ENCODE peak calls at places on chromosomes 12 and 14, in eight cellular contexts. V, Z, G, S, J, B, R and N are unnamed samples.

GRCh38 chr12:92717202-92717601 is 14.4 kb downstream of the PLEKHG7 start:
- DNase-seq in B (no peak), G (no peak), R (no peak), S (no peak), J (no peak), V (peak; percentile 38), Z (no peak), N (peak; percentile 15)

GRCh38 chr12:104643921-104644669 is 187.3 kb downstream of the CHST11 start:
- DNase-seq in V (no peak), B (peak; percentile 64), G (no peak), R (peak; percentile 70), S (no peak), Z (no peak), J (no peak), N (no peak)

GRCh38 chr14:34710006-34710405 is 4.4 kb downstream of the CFL2 start:
- DNase-seq in G (no peak), B (no peak), Z (no peak), V (no peak), J (no peak), R (no peak), S (no peak), N (no peak)

GRCh38 chr14:72588521-72588920 is 305.4 kb downstream of the DPF3 start:
- DNase-seq in B (no peak), G (no peak), Z (no peak), J (no peak), R (no peak), S (no peak), V (no peak), N (no peak)

GRCh38 chr12:68998036-68998435 is 65.1 kb upstream of the CPM start:
- DNase-seq in Z (no peak), S (no peak), J (no peak), V (no peak), R (no peak), G (no peak), B (no peak), N (no peak)

GRCh38 chr14:103334644-103335603 is 887 bp downstream of the EIF5 start:
- DNase-seq in R (peak; percentile 80), J (peak; percentile 33), B (peak; percentile 88), S (peak; percentile 91), V (peak; percentile 79), Z (peak; percentile 72), G (peak; percentile 83), N (peak; percentile 75)

GRCh38 chr12:50419112-50419909 is 18.6 kb downstream of the LARP4 start:
- DNase-seq in S (no peak), G (no peak), Z (no peak), V (no peak), R (no peak), B (no peak), J (no peak), N (no peak)

GRCh38 chr14:101128478-101129450 is 225.2 kb upstream of the RTL1 start:
- DNase-seq in V (no peak), Z (no peak), S (no peak), R (peak; percentile 20), J (peak; percentile 7), B (no peak), G (peak; percentile 45), N (no peak)

GRCh38 chr12:132003846-132004245 is 54.1 kb downstream of the EP400 start:
- DNase-seq in G (no peak), J (no peak), S (no peak), V (peak; percentile 73), Z (no peak), R (no peak), B (no peak), N (no peak)

GRCh38 chr12:19695244-19696098 is 256.2 kb downstream of the AEBP2 start:
- DNase-seq in Z (no peak), G (no peak), B (no peak), J (no peak), V (peak; percentile 16), R (no peak), S (no peak), N (no peak)

GRCh38 chr12:128810182-128811127 is 13.3 kb downstream of the SLC15A4 start:
- DNase-seq in S (no peak), R (no peak), G (peak; percentile 78), J (no peak), Z (no peak), V (no peak), B (no peak), N (no peak)

GRCh38 chr12:12439636-12440035 is 82.8 kb downstream of the BORCS5 start:
- DNase-seq in B (peak; percentile 46), Z (no peak), J (no peak), R (no peak), G (no peak), S (no peak), V (peak; percentile 91), N (no peak)

GRCh38 chr14:106436310-106436905 is 910.0 kb downstream of the TMEM121 start:
- DNase-seq in J (no peak), B (no peak), V (no peak), S (peak; percentile 76), Z (no peak), R (peak; percentile 55), G (no peak), N (peak; percentile 44)

GRCh38 chr12:66776974-66777373 is 98.1 kb upstream of the GRIP1 start:
- DNase-seq in V (no peak), J (no peak), Z (peak; percentile 18), R (no peak), S (no peak), B (no peak), G (no peak), N (no peak)

GRCh38 chr12:89756638-89757321 is 48.1 kb upstream of the ATP2B1 start:
- DNase-seq in R (no peak), S (no peak), G (no peak), B (no peak), J (no peak), V (peak; percentile 99), Z (no peak), N (peak; percentile 47)

GRCh38 chr12:19894049-19894448 is 454.8 kb downstream of the AEBP2 start:
- DNase-seq in V (peak; percentile 31), J (no peak), S (no peak), R (no peak), Z (no peak), B (no peak), G (no peak), N (no peak)

GRCh38 chr12:4908694-4909396 is 860 bp upstream of the KCNA1 start:
- DNase-seq in S (no peak), V (no peak), B (no peak), G (peak; percentile 60), J (no peak), R (no peak), Z (peak; percentile 58), N (no peak)

GRCh38 chr12:5888816-5889315 is 56.2 kb downstream of the ANO2 start:
- DNase-seq in Z (no peak), S (no peak), V (no peak), R (no peak), G (no peak), B (no peak), J (no peak), N (no peak)

GRCh38 chr12:38056701-38057689 is 259.6 kb upstream of the ALG10B start:
- DNase-seq in G (no peak), B (no peak), S (no peak), Z (no peak), R (no peak), V (no peak), J (no peak), N (no peak)

GRCh38 chr12:108374596-108375320 is 35.6 kb upstream of the CMKLR1 start:
- DNase-seq in B (no peak), Z (no peak), G (no peak), R (no peak), V (no peak), J (no peak), S (no peak), N (no peak)

GRCh38 chr14:38291681-38292459 is 36.0 kb upstream of the CLEC14A start:
- DNase-seq in J (no peak), B (no peak), R (no peak), G (no peak), S (no peak), V (peak; percentile 34), Z (no peak), N (no peak)

GRCh38 chr14:101034986-101035385 is 131.5 kb upstream of the RTL1 start:
- DNase-seq in B (no peak), Z (no peak), S (no peak), V (no peak), R (peak; percentile 24), G (peak; percentile 57), J (peak; percentile 8), N (no peak)

DNA sequence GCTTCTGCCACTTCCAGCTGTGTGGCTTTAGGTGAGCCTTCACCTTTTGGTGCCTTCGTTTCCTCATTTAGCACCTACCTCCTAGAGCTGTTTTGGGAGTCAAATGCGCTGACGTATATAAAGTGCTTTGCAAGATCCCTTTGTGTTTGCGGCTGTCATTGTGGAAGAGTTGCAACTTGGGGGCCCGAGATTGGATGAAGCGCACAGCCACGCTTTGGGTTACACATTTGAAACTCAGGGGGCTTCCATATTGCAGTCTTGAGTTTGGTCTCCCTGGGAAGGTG is 631 bp upstream of the ARL6IP4 start:
- DNase-seq in V (no peak), S (no peak), Z (no peak), B (no peak), G (no peak), J (no peak), R (no peak), N (no peak)
- H3K4me1 ChIP-seq in V (peaks cover 31% of the 10 kb centered on the region), S (peaks cover 68% of the 10 kb centered on the region), Z (peaks cover 16% of the 10 kb centered on the region), B (peaks cover 36% of the 10 kb centered on the region), G (peaks cover 79% of the 10 kb centered on the region), J (peaks cover 62% of the 10 kb centered on the region), R (peaks cover 82% of the 10 kb centered on the region), N (peaks cover 12% of the 10 kb centered on the region)

GRCh38 chr14:70645892-70646291 is 4.2 kb downstream of the TTC9 start:
- DNase-seq in Z (no peak), R (no peak), S (no peak), J (no peak), B (no peak), G (no peak), V (no peak), N (no peak)
- H3K4me3 ChIP-seq in Z (no peak overlapping the region), R (no peak overlapping the region), S (no peak overlapping the region), J (no peak overlapping the region), B (no peak overlapping the region), G (no peak overlapping the region), V (no peak overlapping the region), N (no peak overlapping the region)

DNA sequence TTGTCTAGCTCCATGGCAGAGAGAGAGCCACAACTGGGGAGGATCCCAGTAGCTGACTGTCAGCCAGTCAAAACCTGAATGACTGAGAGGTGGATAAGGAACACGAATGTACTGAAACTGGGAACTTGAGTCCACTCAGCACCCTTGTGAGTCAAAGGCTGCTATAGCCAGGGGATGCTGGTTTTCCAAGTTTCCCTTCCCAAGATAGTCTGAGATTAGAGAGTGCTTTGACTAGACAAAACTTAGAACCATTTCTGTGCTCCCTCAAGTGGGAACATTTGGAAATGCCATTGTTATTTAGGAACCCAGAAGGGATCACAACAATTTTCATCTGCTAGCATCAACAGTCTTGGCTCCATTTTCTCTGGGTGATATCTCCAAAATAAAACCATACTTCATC is 4.0 kb downstream of the PRKAG1 start:
- DNase-seq in Z (peak; percentile 12), G (no peak), R (no peak), S (no peak), V (peak; percentile 55), J (no peak), B (no peak), N (no peak)
- TF ChIP-seq CTCF in Z (peak; percentile 47), G (no peak), R (no peak), S (no peak), V (peak; percentile 42), J (no peak), B (no peak), N (peak; percentile 45)

DNA sequence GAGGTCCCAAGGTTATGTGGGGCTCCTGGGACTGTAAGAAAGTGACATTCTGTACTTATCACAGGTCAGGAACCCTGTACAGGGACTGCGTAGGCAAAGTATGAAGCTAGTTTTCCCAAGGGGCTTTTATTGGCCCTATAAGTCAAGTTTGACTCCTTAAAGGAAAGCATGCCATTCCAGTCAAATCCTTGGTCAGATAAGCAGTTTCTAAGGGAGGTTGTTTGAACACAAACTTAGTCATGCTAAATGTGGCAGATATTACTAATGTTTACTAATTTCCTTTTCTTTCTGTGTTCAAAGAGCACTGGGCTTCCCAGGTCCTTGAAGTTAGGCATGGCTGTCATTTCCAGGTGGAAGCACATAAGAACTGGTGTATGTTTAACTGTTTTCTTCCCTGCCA is 472.4 kb downstream of the ATP23 start:
- DNase-seq in J (no peak), Z (no peak), S (no peak), B (no peak), V (peak; percentile 69), R (no peak), G (no peak), N (peak; percentile 74)
- H3K4me1 ChIP-seq in J (peaks cover 3% of the 10 kb centered on the region), Z (no peaks in the 10 kb centered on the region), S (no peaks in the 10 kb centered on the region), B (no peaks in the 10 kb centered on the region), V (peaks cover 12% of the 10 kb centered on the region), R (no peaks in the 10 kb centered on the region), G (no peaks in the 10 kb centered on the region), N (peaks cover 59% of the 10 kb centered on the region)